ENCODE peak calls at places on chromosomes 4 and X, in six cellular contexts. L is globus pallidus, O is choroid plexus epithelial cell, N is NCI-H1105, E is fibroblast of mammary gland, Q is bronchial epithelial cell. F is an unnamed sample.

GRCh38 chrX:1009771-1010170 is 202.7 kb downstream of the CRLF2 start:
- DNase-seq in O (no peak), N (no peak), E (no peak), L (no peak), Q (no peak), F (no peak)

GRCh38 chrX:153723351-153724251 is 586 bp downstream of the BCAP31 start:
- DNase-seq in L (no peak), O (peak; percentile 55), Q (peak; percentile 55), E (peak; percentile 38), N (peak; percentile 46), F (peak; percentile 37)

GRCh38 chr4:100707786-100708185 is 190.0 kb upstream of the EMCN start:
- DNase-seq in O (peak; percentile 23), N (no peak), Q (no peak), E (no peak), L (no peak), F (no peak)

GRCh38 chr4:121370729-121371325 is 10.0 kb downstream of the QRFPR start:
- DNase-seq in O (peak; percentile 67), N (peak; percentile 39), Q (peak; percentile 39), E (peak; percentile 50), L (peak; percentile 28), F (peak; percentile 59)

GRCh38 chrX:19647731-19648588 is 132.7 kb upstream of the MAP3K15 start:
- DNase-seq in O (no peak), Q (peak; percentile 21), N (no peak), E (peak; percentile 74), L (no peak), F (no peak)

GRCh38 chr4:78528327-78528726 is 23.2 kb upstream of the ANXA3 start:
- DNase-seq in Q (peak; percentile 78), E (peak; percentile 76), L (no peak), O (peak; percentile 60), N (no peak), F (peak; percentile 36)

GRCh38 chrX:124594017-124594651 is 247.8 kb downstream of the SH2D1A start:
- DNase-seq in O (no peak), Q (peak; percentile 54), L (no peak), N (no peak), E (peak; percentile 32), F (peak; percentile 34)

GRCh38 chr4:68817386-68817785 is 1.6 kb downstream of the UGT2B10 start:
- DNase-seq in O (no peak), L (no peak), E (no peak), N (no peak), Q (no peak), F (no peak)

GRCh38 chr4:76748649-76749048 is 149.3 kb downstream of the SOWAHB start:
- DNase-seq in Q (peak; percentile 49), L (no peak), E (peak; percentile 59), O (peak; percentile 70), N (no peak), F (peak; percentile 49)

GRCh38 chrX:114162068-114162735 is 421.7 kb upstream of the HTR2C start:
- DNase-seq in L (no peak), N (no peak), Q (no peak), O (no peak), E (no peak), F (no peak)

GRCh38 chrX:63747331-63747730 is 37.7 kb downstream of the ARHGEF9 start:
- DNase-seq in O (peak; percentile 83), N (no peak), E (peak; percentile 78), L (no peak), Q (peak; percentile 34), F (no peak)

GRCh38 chr4:76611164-76611563 is 176.1 kb downstream of the SHROOM3 start:
- DNase-seq in O (peak; percentile 80), N (no peak), E (no peak), L (no peak), Q (peak; percentile 32), F (no peak)

GRCh38 chr4:13527983-13528822 is 16.1 kb downstream of the NKX3-2 start:
- DNase-seq in L (no peak), E (no peak), Q (peak; percentile 55), O (no peak), N (no peak), F (no peak)

F was measured in PC-3.